ENCODE peak calls at places on chromosome 15, in six cellular contexts. One of them, this sample, is unnamed.

GRCh38 chr15:70466895-70467529 is 296.3 kb downstream of the UACA start:
- DNase-seq in fibroblast of the aortic adventitia: peak
- DNase-seq in coronary artery: no peak
- DNase-seq in AG10803: peak
- DNase-seq in CD8-positive, alpha-beta T cell: peak
- DNase-seq in fibroblast of mammary gland: peak
- DNase-seq in this sample: peak

GRCh38 chr15:43975750-43976149 is 148.9 kb downstream of the WDR76 start:
- DNase-seq in fibroblast of the aortic adventitia: no peak
- DNase-seq in coronary artery: no peak
- DNase-seq in AG10803: no peak
- DNase-seq in CD8-positive, alpha-beta T cell: no peak
- DNase-seq in fibroblast of mammary gland: no peak
- DNase-seq in this sample: no peak

GRCh38 chr15:42102646-42103235 is 8.4 kb upstream of the PLA2G4D start:
- DNase-seq in fibroblast of the aortic adventitia: peak
- DNase-seq in coronary artery: no peak
- DNase-seq in AG10803: peak
- DNase-seq in CD8-positive, alpha-beta T cell: no peak
- DNase-seq in fibroblast of mammary gland: peak
- DNase-seq in this sample: no peak

GRCh38 chr15:28125673-28126651 is 26.8 kb upstream of the OCA2 start:
- DNase-seq in fibroblast of the aortic adventitia: peak
- DNase-seq in coronary artery: no peak
- DNase-seq in AG10803: peak
- DNase-seq in CD8-positive, alpha-beta T cell: no peak
- DNase-seq in fibroblast of mammary gland: peak
- DNase-seq in this sample: peak

GRCh38 chr15:34436956-34437442 is 609 bp downstream of the GOLGA8A start:
- DNase-seq in fibroblast of the aortic adventitia: peak
- DNase-seq in coronary artery: no peak
- DNase-seq in AG10803: peak
- DNase-seq in CD8-positive, alpha-beta T cell: peak
- DNase-seq in fibroblast of mammary gland: peak
- DNase-seq in this sample: no peak

GRCh38 chr15:37229855-37230254 is 129.5 kb upstream of the MEIS2 start:
- DNase-seq in fibroblast of the aortic adventitia: no peak
- DNase-seq in coronary artery: no peak
- DNase-seq in AG10803: no peak
- DNase-seq in CD8-positive, alpha-beta T cell: no peak
- DNase-seq in fibroblast of mammary gland: no peak
- DNase-seq in this sample: no peak

GRCh38 chr15:74723754-74724334 is 1.5 kb downstream of the CYP1A1 start:
- DNase-seq in fibroblast of the aortic adventitia: peak
- DNase-seq in coronary artery: peak
- DNase-seq in AG10803: peak
- DNase-seq in CD8-positive, alpha-beta T cell: no peak
- DNase-seq in fibroblast of mammary gland: peak
- DNase-seq in this sample: peak

GRCh38 chr15:80999623-81000036 is 1.1 kb upstream of the TLNRD1 start:
- DNase-seq in fibroblast of the aortic adventitia: no peak
- DNase-seq in coronary artery: no peak
- DNase-seq in AG10803: no peak
- DNase-seq in CD8-positive, alpha-beta T cell: peak
- DNase-seq in fibroblast of mammary gland: no peak
- DNase-seq in this sample: peak

GRCh38 chr15:84992157-84992940 is 10.7 kb downstream of the PDE8A start:
- DNase-seq in fibroblast of the aortic adventitia: peak
- DNase-seq in coronary artery: no peak
- DNase-seq in AG10803: peak
- DNase-seq in CD8-positive, alpha-beta T cell: no peak
- DNase-seq in fibroblast of mammary gland: peak
- DNase-seq in this sample: no peak

GRCh38 chr15:79673416-79674123 is 223.2 kb downstream of the MTHFS start:
- DNase-seq in fibroblast of the aortic adventitia: no peak
- DNase-seq in coronary artery: no peak
- DNase-seq in AG10803: peak
- DNase-seq in CD8-positive, alpha-beta T cell: no peak
- DNase-seq in fibroblast of mammary gland: peak
- DNase-seq in this sample: no peak

GRCh38 chr15:57384024-57384423 is 7.7 kb downstream of the CGNL1 start:
- DNase-seq in fibroblast of the aortic adventitia: peak
- DNase-seq in coronary artery: no peak
- DNase-seq in AG10803: no peak
- DNase-seq in CD8-positive, alpha-beta T cell: no peak
- DNase-seq in fibroblast of mammary gland: no peak
- DNase-seq in this sample: no peak

GRCh38 chr15:86502313-86502712 is 422.6 kb downstream of the AGBL1 start:
- DNase-seq in fibroblast of the aortic adventitia: no peak
- DNase-seq in coronary artery: no peak
- DNase-seq in AG10803: no peak
- DNase-seq in CD8-positive, alpha-beta T cell: no peak
- DNase-seq in fibroblast of mammary gland: no peak
- DNase-seq in this sample: no peak

GRCh38 chr15:45161666-45162065 is 26.1 kb downstream of the SHF start:
- DNase-seq in fibroblast of the aortic adventitia: no peak
- DNase-seq in coronary artery: no peak
- DNase-seq in AG10803: no peak
- DNase-seq in CD8-positive, alpha-beta T cell: no peak
- DNase-seq in fibroblast of mammary gland: no peak
- DNase-seq in this sample: no peak

GRCh38 chr15:67945951-67946700 is 106.3 kb upstream of the RNU6-1 start:
- DNase-seq in fibroblast of the aortic adventitia: peak
- DNase-seq in coronary artery: no peak
- DNase-seq in AG10803: peak
- DNase-seq in CD8-positive, alpha-beta T cell: no peak
- DNase-seq in fibroblast of mammary gland: peak
- DNase-seq in this sample: no peak

GRCh38 chr15:94576889-94577533 is 345.6 kb downstream of the MCTP2 start:
- DNase-seq in fibroblast of the aortic adventitia: no peak
- DNase-seq in coronary artery: no peak
- DNase-seq in AG10803: peak
- DNase-seq in CD8-positive, alpha-beta T cell: peak
- DNase-seq in fibroblast of mammary gland: peak
- DNase-seq in this sample: no peak

GRCh38 chr15:38038659-38039442 is 104.4 kb downstream of the TMCO5A start:
- DNase-seq in fibroblast of the aortic adventitia: peak
- DNase-seq in coronary artery: no peak
- DNase-seq in AG10803: peak
- DNase-seq in CD8-positive, alpha-beta T cell: no peak
- DNase-seq in fibroblast of mammary gland: peak
- DNase-seq in this sample: no peak

GRCh38 chr15:95868970-95869369 is 461.5 kb upstream of the NR2F2 start:
- DNase-seq in fibroblast of the aortic adventitia: no peak
- DNase-seq in coronary artery: no peak
- DNase-seq in AG10803: no peak
- DNase-seq in CD8-positive, alpha-beta T cell: no peak
- DNase-seq in fibroblast of mammary gland: no peak
- DNase-seq in this sample: no peak

GRCh38 chr15:79316864-79317263 is 6.0 kb downstream of the TMED3 start:
- DNase-seq in fibroblast of the aortic adventitia: no peak
- DNase-seq in coronary artery: no peak
- DNase-seq in AG10803: no peak
- DNase-seq in CD8-positive, alpha-beta T cell: no peak
- DNase-seq in fibroblast of mammary gland: no peak
- DNase-seq in this sample: no peak

GRCh38 chr15:39874890-39875549 is 45.0 kb downstream of the GPR176 start:
- DNase-seq in fibroblast of the aortic adventitia: peak
- DNase-seq in coronary artery: no peak
- DNase-seq in AG10803: peak
- DNase-seq in CD8-positive, alpha-beta T cell: no peak
- DNase-seq in fibroblast of mammary gland: peak
- DNase-seq in this sample: no peak

GRCh38 chr15:43799209-43799944 is 643 bp downstream of the SERINC4 start:
- DNase-seq in fibroblast of the aortic adventitia: no peak
- DNase-seq in coronary artery: no peak
- DNase-seq in AG10803: no peak
- DNase-seq in CD8-positive, alpha-beta T cell: no peak
- DNase-seq in fibroblast of mammary gland: no peak
- DNase-seq in this sample: no peak

GRCh38 chr15:83626171-83626802 is 27.6 kb upstream of the ADAMTSL3 start:
- DNase-seq in fibroblast of the aortic adventitia: peak
- DNase-seq in coronary artery: no peak
- DNase-seq in AG10803: no peak
- DNase-seq in CD8-positive, alpha-beta T cell: no peak
- DNase-seq in fibroblast of mammary gland: peak
- DNase-seq in this sample: no peak

GRCh38 chr15:78103406-78104118 is 11.2 kb downstream of the SH2D7 start:
- DNase-seq in fibroblast of the aortic adventitia: no peak
- DNase-seq in coronary artery: no peak
- DNase-seq in AG10803: no peak
- DNase-seq in CD8-positive, alpha-beta T cell: peak
- DNase-seq in fibroblast of mammary gland: no peak
- DNase-seq in this sample: peak
- TF ChIP-seq CTCF in fibroblast of the aortic adventitia: no peak
- TF ChIP-seq CTCF in coronary artery: no peak
- TF ChIP-seq CTCF in AG10803: no peak
- TF ChIP-seq CTCF in CD8-positive, alpha-beta T cell: no peak
- TF ChIP-seq CTCF in fibroblast of mammary gland: no peak
- TF ChIP-seq CTCF in this sample: no peak

DNA sequence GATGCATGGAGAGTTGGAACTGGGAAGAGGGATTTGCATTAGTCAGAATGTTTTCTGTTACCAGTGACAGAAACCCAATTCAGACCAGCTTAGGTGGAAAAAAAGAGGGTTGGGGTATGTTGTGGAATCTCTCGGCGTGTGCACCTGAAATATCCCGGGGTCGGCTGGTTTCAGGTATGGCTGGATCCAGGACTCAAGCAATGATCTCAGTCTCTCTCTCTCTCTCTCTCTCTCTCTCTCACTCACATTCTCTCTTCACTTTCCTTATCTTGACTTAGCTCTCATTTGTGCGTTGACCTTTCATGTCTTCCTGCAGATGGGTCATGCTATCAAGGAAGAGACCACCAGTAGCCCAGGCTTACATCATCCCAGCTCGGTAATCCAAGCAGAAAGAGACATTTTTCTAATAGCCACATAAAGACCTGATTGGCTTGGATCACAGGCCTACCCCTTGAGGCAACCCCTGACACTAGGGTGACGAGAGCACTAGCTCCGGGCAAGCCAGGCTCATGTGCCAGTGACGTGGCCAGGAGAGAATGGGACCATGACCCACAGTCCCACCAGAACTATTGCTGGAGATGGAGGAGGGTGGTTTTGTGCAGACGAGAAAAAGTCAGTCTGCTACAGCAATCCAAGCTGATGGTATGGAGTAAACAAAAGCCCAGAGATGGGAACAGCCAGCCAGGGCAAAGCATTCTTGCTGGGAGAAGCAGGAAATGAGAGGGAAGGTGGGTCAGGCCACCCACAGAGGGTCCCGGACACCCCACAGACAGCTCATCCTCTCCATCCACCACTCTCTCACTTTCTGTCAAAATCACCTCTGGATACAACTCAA is 91.7 kb downstream of the CHSY1 start:
- DNase-seq in fibroblast of the aortic adventitia: no peak
- DNase-seq in coronary artery: no peak
- DNase-seq in AG10803: no peak
- DNase-seq in CD8-positive, alpha-beta T cell: no peak
- DNase-seq in fibroblast of mammary gland: no peak
- DNase-seq in this sample: no peak
- TF ChIP-seq CTCF in fibroblast of the aortic adventitia: no peak
- TF ChIP-seq CTCF in coronary artery: no peak
- TF ChIP-seq CTCF in AG10803: no peak
- TF ChIP-seq CTCF in CD8-positive, alpha-beta T cell: no peak
- TF ChIP-seq CTCF in fibroblast of mammary gland: no peak
- TF ChIP-seq CTCF in this sample: no peak

GRCh38 chr15:48647963-48648362 is 2.5 kb upstream of the FBN1 start:
- DNase-seq in fibroblast of the aortic adventitia: peak
- DNase-seq in coronary artery: no peak
- DNase-seq in AG10803: peak
- DNase-seq in CD8-positive, alpha-beta T cell: no peak
- DNase-seq in fibroblast of mammary gland: peak
- DNase-seq in this sample: no peak
- TF ChIP-seq CTCF in fibroblast of the aortic adventitia: peak
- TF ChIP-seq CTCF in coronary artery: peak
- TF ChIP-seq CTCF in AG10803: peak
- TF ChIP-seq CTCF in CD8-positive, alpha-beta T cell: no peak
- TF ChIP-seq CTCF in fibroblast of mammary gland: peak
- TF ChIP-seq CTCF in this sample: no peak

DNA sequence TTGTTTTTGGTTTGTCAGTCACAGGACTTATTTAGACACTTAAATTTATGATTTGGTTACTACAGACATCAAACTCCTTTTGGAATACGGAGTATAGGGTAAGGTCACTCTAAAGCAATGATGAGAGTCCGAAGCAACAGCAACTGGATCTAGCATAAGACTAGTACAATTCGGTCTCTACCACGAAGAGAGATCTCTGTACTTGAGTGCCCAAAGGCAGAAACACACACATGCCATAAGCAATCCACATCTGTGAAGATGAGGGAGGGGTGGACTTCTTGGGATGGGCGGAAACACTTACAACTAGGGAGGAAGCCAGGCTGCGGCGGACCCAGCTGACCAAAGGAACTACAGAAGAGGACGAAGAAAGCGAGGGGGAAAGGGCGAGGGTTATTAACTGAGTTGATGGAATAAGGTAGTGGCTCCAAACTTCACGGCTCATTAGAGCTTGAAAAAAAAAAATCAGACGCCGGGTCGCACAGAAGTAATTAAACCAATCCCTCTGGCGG is 595 bp downstream of the DPH6 start:
- DNase-seq in fibroblast of the aortic adventitia: peak
- DNase-seq in coronary artery: peak
- DNase-seq in AG10803: peak
- DNase-seq in CD8-positive, alpha-beta T cell: peak
- DNase-seq in fibroblast of mammary gland: peak
- DNase-seq in this sample: peak
- TF ChIP-seq CTCF in fibroblast of the aortic adventitia: no peak
- TF ChIP-seq CTCF in coronary artery: no peak
- TF ChIP-seq CTCF in AG10803: no peak
- TF ChIP-seq CTCF in CD8-positive, alpha-beta T cell: no peak
- TF ChIP-seq CTCF in fibroblast of mammary gland: no peak
- TF ChIP-seq CTCF in this sample: no peak

GRCh38 chr15:59647085-59647484 is 10.2 kb downstream of the GTF2A2 start:
- DNase-seq in fibroblast of the aortic adventitia: no peak
- DNase-seq in coronary artery: no peak
- DNase-seq in AG10803: no peak
- DNase-seq in CD8-positive, alpha-beta T cell: no peak
- DNase-seq in fibroblast of mammary gland: no peak
- DNase-seq in this sample: no peak

GRCh38 chr15:59646271-59646670 is 11.0 kb downstream of the GTF2A2 start:
- DNase-seq in fibroblast of the aortic adventitia: no peak
- DNase-seq in coronary artery: no peak
- DNase-seq in AG10803: no peak
- DNase-seq in CD8-positive, alpha-beta T cell: no peak
- DNase-seq in fibroblast of mammary gland: no peak
- DNase-seq in this sample: no peak

GRCh38 chr15:59644757-59645156 is 12.6 kb downstream of the GTF2A2 start:
- DNase-seq in fibroblast of the aortic adventitia: no peak
- DNase-seq in coronary artery: no peak
- DNase-seq in AG10803: no peak
- DNase-seq in CD8-positive, alpha-beta T cell: no peak
- DNase-seq in fibroblast of mammary gland: peak
- DNase-seq in this sample: no peak

DNA sequence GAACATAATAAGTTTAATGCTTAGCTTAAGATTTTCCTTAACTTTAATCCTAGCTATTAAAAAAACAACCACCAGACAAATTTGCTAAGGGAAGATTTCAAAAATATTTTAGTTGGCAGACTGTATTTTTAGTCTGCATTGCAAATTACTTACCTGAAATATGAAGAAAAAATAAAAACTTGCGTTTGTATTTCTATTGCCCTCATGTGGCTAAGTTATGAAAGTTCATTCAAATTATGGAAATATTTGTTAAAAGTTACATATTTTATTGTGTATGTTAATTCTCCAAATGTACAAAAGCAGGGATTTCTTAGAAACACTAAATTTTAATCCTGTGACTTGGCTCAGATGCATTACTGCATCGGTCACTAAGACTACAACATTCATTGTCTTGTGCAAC is 15.0 kb downstream of the GTF2A2 start:
- DNase-seq in fibroblast of the aortic adventitia: peak
- DNase-seq in coronary artery: no peak
- DNase-seq in AG10803: no peak
- DNase-seq in CD8-positive, alpha-beta T cell: no peak
- DNase-seq in fibroblast of mammary gland: no peak
- DNase-seq in this sample: no peak
- TF ChIP-seq CTCF in fibroblast of the aortic adventitia: peak
- TF ChIP-seq CTCF in coronary artery: no peak
- TF ChIP-seq CTCF in AG10803: peak
- TF ChIP-seq CTCF in CD8-positive, alpha-beta T cell: peak
- TF ChIP-seq CTCF in fibroblast of mammary gland: no peak
- TF ChIP-seq CTCF in this sample: no peak